ENCODE peak calls at places on chromosomes 2 and 18, in nine cellular contexts. L, Y, O, H, K, Q, V, F and P are unnamed samples.

GRCh38 chr2:150911766-150912280 is 349.8 kb downstream of the RBM43 start:
- DNase-seq in L (peak; percentile 41), Y (no peak), O (no peak), H (peak; percentile 89), K (no peak), Q (no peak), V (peak; percentile 96), F (no peak), P (no peak)

GRCh38 chr2:11290211-11290610 is 54.2 kb downstream of the ROCK2 start:
- DNase-seq in L (no peak), Y (no peak), O (no peak), H (no peak), K (no peak), Q (no peak), V (no peak), F (no peak), P (no peak)

GRCh38 chr2:26721267-26722032 is 28.9 kb downstream of the KCNK3 start:
- DNase-seq in L (peak; percentile 23), Y (no peak), O (no peak), H (no peak), K (no peak), Q (no peak), V (no peak), F (no peak), P (no peak)

GRCh38 chr2:229943171-229943570 is 20.9 kb downstream of the FBXO36 start:
- DNase-seq in L (no peak), Y (no peak), O (no peak), H (no peak), K (no peak), Q (no peak), V (no peak), F (no peak), P (no peak)

GRCh38 chr18:41226186-41226585 is 728.8 kb upstream of the PIK3C3 start:
- DNase-seq in L (peak; percentile 66), Y (no peak), O (no peak), H (no peak), K (no peak), Q (no peak), V (peak; percentile 76), F (no peak), P (no peak)

GRCh38 chr2:85409719-85410583 is at the start of gene CAPG:
- DNase-seq in L (peak; percentile 22), Y (peak; percentile 72), O (peak; percentile 72), H (no peak), K (no peak), Q (peak; percentile 47), V (no peak), F (no peak), P (no peak)

GRCh38 chr18:12391487-12392136 is 14.6 kb upstream of the AFG3L2 start:
- DNase-seq in L (peak; percentile 84), Y (peak; percentile 54), O (peak; percentile 70), H (peak; percentile 63), K (peak; percentile 80), Q (peak; percentile 50), V (peak; percentile 87), F (no peak), P (peak; percentile 65)

GRCh38 chr2:238107525-238108422 is 7.6 kb downstream of the ESPNL start:
- DNase-seq in L (no peak), Y (no peak), O (no peak), H (no peak), K (no peak), Q (peak; percentile 31), V (no peak), F (no peak), P (no peak)

GRCh38 chr2:190216829-190217228 is 102.8 kb downstream of the HIBCH start:
- DNase-seq in L (peak; percentile 36), Y (peak; percentile 12), O (peak; percentile 38), H (no peak), K (no peak), Q (peak; percentile 48), V (peak; percentile 20), F (no peak), P (no peak)